ENCODE peak calls at places on chromosomes 3 and 15, in seven cellular contexts. E is sigmoid colon, Q is adrenal gland, C is fibroblast of the aortic adventitia, I is astrocyte, D is left lung, J is foreskin fibroblast. H is an unnamed sample.

GRCh38 chr3:49807427-49808114 is 4.5 kb downstream of the INKA1 start:
- DNase-seq in Q (peak; percentile 43), E (no peak), I (no peak), J (peak; percentile 31), C (no peak), D (no peak), H (no peak)

GRCh38 chr3:100260081-100260684 is 609 bp upstream of the TBC1D23 start:
- DNase-seq in E (peak; percentile 84), C (peak; percentile 83), Q (peak; percentile 47), D (peak; percentile 71), I (peak; percentile 60), J (peak; percentile 79), H (peak; percentile 33)

GRCh38 chr3:13884851-13885703 is 5.2 kb upstream of the WNT7A start:
- DNase-seq in E (peak; percentile 13), J (no peak), I (no peak), D (no peak), Q (no peak), C (no peak), H (no peak)

GRCh38 chr3:117306299-117306698 is 596.7 kb downstream of the TUSC7 start:
- DNase-seq in C (no peak), E (no peak), J (no peak), D (no peak), Q (no peak), I (no peak), H (no peak)

GRCh38 chr3:50587373-50587772 is 18.1 kb downstream of the HEMK1 start:
- DNase-seq in Q (no peak), J (peak; percentile 58), E (no peak), C (peak; percentile 45), D (peak; percentile 7), I (no peak), H (no peak)

GRCh38 chr3:43028678-43029490 is 49.8 kb downstream of the GASK1A start:
- DNase-seq in E (no peak), Q (no peak), J (peak; percentile 6), D (no peak), C (no peak), I (no peak), H (no peak)

GRCh38 chr15:89112341-89112971 is 24.2 kb downstream of the ABHD2 start:
- DNase-seq in C (peak; percentile 62), D (no peak), Q (peak; percentile 86), J (peak; percentile 87), E (peak; percentile 65), I (peak; percentile 78), H (peak; percentile 25)

GRCh38 chr3:138493804-138494606 is 59.6 kb downstream of the ESYT3 start:
- DNase-seq in E (no peak), D (no peak), I (peak; percentile 43), Q (no peak), J (peak; percentile 92), C (peak; percentile 80), H (peak; percentile 86)

GRCh38 chr15:50182233-50183013 is 427 bp downstream of the SLC27A2 start:
- DNase-seq in D (no peak), E (no peak), Q (peak; percentile 20), J (peak; percentile 64), C (peak; percentile 10), I (peak; percentile 21), H (peak; percentile 14)

GRCh38 chr3:189308594-189308993 is 136.8 kb downstream of the TPRG1 start:
- DNase-seq in C (no peak), D (no peak), Q (no peak), I (no peak), E (no peak), J (no peak), H (peak; percentile 21)

GRCh38 chr3:158109295-158109803 is 540 bp upstream of the RSRC1 start:
- DNase-seq in J (no peak), C (no peak), E (no peak), Q (no peak), D (no peak), I (no peak), H (peak; percentile 4)

GRCh38 chr3:36596411-36596810 is 167.9 kb downstream of the DCLK3 start:
- DNase-seq in D (no peak), I (no peak), Q (no peak), C (no peak), E (no peak), J (no peak), H (peak; percentile 25)

GRCh38 chr3:156093966-156094365 is 26.4 kb upstream of the KCNAB1 start:
- DNase-seq in Q (no peak), C (no peak), J (no peak), E (no peak), D (no peak), I (no peak), H (no peak)

GRCh38 chr3:172808969-172809546 is 58.5 kb downstream of the ECT2 start:
- DNase-seq in I (peak; percentile 35), D (no peak), E (no peak), C (peak; percentile 85), J (peak; percentile 56), Q (no peak), H (peak; percentile 59)

GRCh38 chr15:25863067-25863967 is at the start of gene ATP10A:
- DNase-seq in D (peak; percentile 82), E (peak; percentile 74), I (peak; percentile 61), Q (peak; percentile 38), J (peak; percentile 72), C (peak; percentile 74), H (peak; percentile 66)

DNA sequence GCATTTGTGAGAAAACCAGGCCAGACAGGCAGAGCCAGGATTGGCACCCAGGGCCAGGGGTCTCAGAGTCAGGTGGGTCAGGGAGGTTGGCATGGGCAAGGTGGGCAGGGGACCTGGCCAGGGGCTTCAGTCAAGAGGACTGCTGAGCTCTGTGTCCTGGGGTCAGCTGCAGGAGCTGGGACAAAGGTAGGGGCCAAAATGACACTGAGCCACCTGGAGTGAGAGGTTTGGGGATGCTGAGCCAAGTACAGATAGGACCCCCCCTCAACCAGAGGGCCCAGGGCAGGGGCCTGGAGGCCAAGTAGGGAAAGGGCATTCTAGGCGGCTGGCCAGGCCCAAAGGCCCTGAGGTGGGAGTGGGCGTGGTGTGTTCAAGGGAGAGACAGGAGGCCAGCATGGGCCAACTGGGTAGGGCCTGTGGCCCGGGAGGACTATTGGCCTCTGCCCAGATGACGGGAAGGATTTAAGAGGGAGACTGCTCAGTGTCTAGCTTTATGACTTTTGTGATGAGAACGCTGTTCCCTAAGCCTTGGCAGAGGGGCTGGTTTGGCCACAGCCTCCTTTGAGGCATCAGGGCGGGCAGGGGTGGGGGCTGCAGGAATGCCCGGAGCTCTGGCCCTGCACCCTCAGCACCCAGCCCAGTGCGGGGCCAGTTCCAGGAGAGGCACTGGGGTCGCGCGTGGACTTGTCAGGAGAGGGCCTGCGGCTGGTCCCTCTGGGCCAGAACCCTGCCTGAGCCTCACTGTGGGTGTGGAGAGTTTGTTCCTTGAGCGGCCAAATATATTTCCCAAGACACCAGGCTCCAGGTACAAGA is 3.1 kb downstream of the CFAP100 start:
- DNase-seq in D (no peak), I (no peak), J (no peak), E (peak; percentile 78), C (no peak), Q (no peak), H (no peak)
- H3K4me3 ChIP-seq in D (no peak overlapping the region), I (no peak overlapping the region), J (no peak overlapping the region), E (no peak overlapping the region), C (no peak overlapping the region), Q (no peak overlapping the region), H (no peak overlapping the region)

GRCh38 chr3:51711352-51712019 is 4.6 kb downstream of the GRM2 start:
- DNase-seq in E (no peak), I (no peak), Q (no peak), D (no peak), J (no peak), C (no peak), H (no peak)
- TF ChIP-seq CTCF in E (no peak), I (no peak), Q (no peak), D (no peak), J (no peak), C (no peak), H (no peak)

GRCh38 chr3:181756645-181757044 is 44.9 kb downstream of the SOX2 start:
- DNase-seq in J (no peak), Q (no peak), I (no peak), E (no peak), C (no peak), D (no peak), H (no peak)
- H3K4me3 ChIP-seq in J (no peak overlapping the region), Q (no peak overlapping the region), I (no peak overlapping the region), E (no peak overlapping the region), C (no peak overlapping the region), D (no peak overlapping the region), H (no peak overlapping the region)

GRCh38 chr3:143650120-143650519 is 198.1 kb downstream of the SLC9A9 start:
- DNase-seq in D (no peak), C (no peak), Q (no peak), J (no peak), E (no peak), I (no peak), H (no peak)

GRCh38 chr3:143650827-143651226 is 197.4 kb downstream of the SLC9A9 start:
- DNase-seq in J (no peak), C (no peak), I (no peak), D (no peak), Q (no peak), E (no peak), H (no peak)

GRCh38 chr3:143652118-143652517 is 196.2 kb downstream of the SLC9A9 start:
- DNase-seq in Q (no peak), I (no peak), C (no peak), J (no peak), D (no peak), E (no peak), H (no peak)

GRCh38 chr3:143648218-143648617 is 200.1 kb downstream of the SLC9A9 start:
- DNase-seq in D (peak; percentile 36), Q (no peak), J (no peak), E (no peak), I (no peak), C (no peak), H (no peak)

DNA sequence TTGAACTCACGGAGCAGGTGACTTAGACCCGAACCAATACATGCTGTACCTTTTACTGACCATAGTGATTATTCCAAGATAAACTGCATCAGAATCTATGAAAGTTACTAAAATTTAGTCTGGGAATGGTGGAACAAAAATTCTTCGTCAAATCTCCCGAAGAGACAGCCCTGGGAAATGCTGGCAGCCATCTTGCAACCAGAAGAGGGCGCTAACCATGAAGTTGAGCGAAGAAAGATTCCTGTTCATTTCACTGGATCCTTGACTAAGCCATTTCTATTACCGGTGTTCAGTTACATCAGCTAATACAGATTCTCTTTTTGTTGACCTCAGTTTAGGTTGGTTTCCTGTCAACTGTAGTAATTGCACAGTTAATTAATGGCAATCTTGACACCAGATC is 199.6 kb downstream of the SLC9A9 start:
- DNase-seq in C (no peak), J (no peak), E (no peak), D (no peak), Q (no peak), I (no peak), H (no peak)
- TF ChIP-seq CTCF in C (peak; percentile 22), J (peak; percentile 12), E (no peak), D (no peak), Q (no peak), I (peak; percentile 26), H (peak; percentile 25)